ENCODE peak calls at places on chromosomes 5 and 9, in six cellular contexts. U is HCT116, R is K562, S is A549, K is GM23338, C is SK-N-SH. X is an unnamed sample.

GRCh38 chr9:95385521-95385920 is 68.0 kb upstream of the FANCC start:
- DNase-seq in U (no peak), R (no peak), S (no peak), K (no peak), C (no peak), X (no peak)

GRCh38 chr5:110347781-110348180 is 378.7 kb downstream of the TMEM232 start:
- DNase-seq in U (no peak), R (no peak), S (no peak), K (no peak), C (no peak), X (no peak)

GRCh38 chr5:87541668-87542067 is 128.9 kb upstream of the CCNH start:
- DNase-seq in U (no peak), R (no peak), S (no peak), K (no peak), C (no peak), X (no peak)

GRCh38 chr5:154740957-154741356 is 14.2 kb upstream of the LARP1 start:
- DNase-seq in U (no peak), R (no peak), S (no peak), K (no peak), C (peak), X (no peak)

GRCh38 chr9:4301302-4301701 is 1.4 kb upstream of the GLIS3 start:
- DNase-seq in U (no peak), R (no peak), S (no peak), K (no peak), C (no peak), X (no peak)

GRCh38 chr5:174101331-174101730 is 55.8 kb downstream of the NSG2 start:
- DNase-seq in U (no peak), R (no peak), S (no peak), K (no peak), C (no peak), X (no peak)

GRCh38 chr5:140043508-140043872 is 391 bp upstream of the NRG2 start:
- DNase-seq in U (no peak), R (peak), S (peak), K (peak), C (peak), X (no peak)

GRCh38 chr9:109776391-109776790 is 3.6 kb upstream of the PALM2AKAP2 start:
- DNase-seq in U (no peak), R (no peak), S (no peak), K (no peak), C (no peak), X (no peak)

GRCh38 chr9:98860871-98861293 is 53.4 kb downstream of the GALNT12 start:
- DNase-seq in U (no peak), R (no peak), S (peak), K (peak), C (peak), X (no peak)

GRCh38 chr5:159377653-159378052 is 47.4 kb upstream of the IL12B start:
- DNase-seq in U (no peak), R (no peak), S (no peak), K (no peak), C (no peak), X (no peak)

GRCh38 chr9:131496844-131497425 is 5.8 kb upstream of the POMT1 start:
- DNase-seq in U (no peak), R (no peak), S (no peak), K (no peak), C (no peak), X (no peak)

GRCh38 chr9:123655681-123656423 is 274.1 kb downstream of the DENND1A start:
- DNase-seq in U (no peak), R (peak), S (no peak), K (no peak), C (no peak), X (no peak)

DNA sequence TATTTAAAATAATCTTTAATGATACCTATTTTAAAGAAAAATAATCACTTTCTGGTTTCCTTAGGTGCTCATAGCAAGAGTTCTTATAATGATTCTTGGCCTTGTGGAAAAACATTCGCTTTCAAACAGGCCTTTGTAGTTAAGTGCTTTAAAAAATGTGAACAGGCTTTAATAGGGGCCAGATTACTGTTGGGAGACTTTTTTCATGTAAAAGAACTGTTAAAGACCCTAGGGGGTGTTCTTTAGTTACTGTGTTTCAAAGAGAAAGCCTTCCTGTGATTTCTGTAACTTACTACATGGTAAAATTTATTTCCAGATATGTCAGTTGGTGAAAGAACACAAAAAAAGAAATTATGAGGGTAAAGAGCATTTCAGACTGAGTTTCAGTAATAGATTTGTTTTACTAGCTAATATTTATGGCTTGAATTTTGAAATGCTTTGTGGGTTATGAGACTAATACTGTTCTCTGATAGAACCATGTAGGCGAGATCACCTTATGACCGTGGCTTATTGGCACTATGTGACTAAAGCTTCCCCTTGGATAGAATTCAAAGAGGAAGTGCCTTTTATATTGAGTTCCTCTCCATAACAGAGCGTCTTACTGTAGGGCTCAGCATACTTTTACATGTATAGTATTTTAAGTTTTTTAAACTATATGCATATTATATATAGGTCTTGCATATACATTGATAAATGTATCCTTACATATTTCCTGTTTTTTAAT is 70.8 kb downstream of the CSNK1G3 start:
- DNase-seq in U (no peak), R (no peak), S (no peak), K (peak), C (no peak), X (no peak)
- TF ChIP-seq REST in U (no peak), R (no peak), S (no peak), K (no peak), C (no peak), X (no peak)

GRCh38 chr5:172640822-172641358 is at the start of gene NEURL1B:
- DNase-seq in U (peak), R (peak), S (peak), K (peak), C (peak), X (peak)

GRCh38 chr5:172638209-172638768 is 2.8 kb upstream of the NEURL1B start:
- DNase-seq in U (no peak), R (no peak), S (no peak), K (no peak), C (no peak), X (no peak)

GRCh38 chr5:172641359-172642045 is 439 bp downstream of the NEURL1B start:
- DNase-seq in U (no peak), R (no peak), S (peak), K (peak), C (peak), X (no peak)

GRCh38 chr5:172642046-172642409 is 965 bp downstream of the NEURL1B start:
- DNase-seq in U (no peak), R (no peak), S (no peak), K (no peak), C (no peak), X (no peak)

DNA sequence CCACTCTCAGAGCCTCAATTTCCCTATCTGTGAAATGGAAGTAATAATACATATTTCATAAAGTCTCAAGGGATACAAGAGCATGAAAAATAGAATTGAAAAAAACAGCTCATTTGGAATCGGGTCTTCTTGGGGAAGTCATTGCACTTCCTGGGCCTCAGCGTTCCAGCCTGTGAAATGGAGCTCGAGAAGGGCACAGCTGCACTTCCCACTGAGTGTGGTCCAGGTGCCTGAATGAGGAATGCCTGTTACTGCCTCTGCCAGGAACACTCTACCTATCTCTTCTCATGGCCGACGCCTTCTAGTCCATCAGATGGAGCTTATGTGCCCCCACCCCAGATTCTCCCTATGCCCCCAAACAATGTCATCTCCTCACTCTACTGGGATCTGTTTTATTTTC is 924 bp upstream of the NEURL1B start:
- DNase-seq in U (no peak), R (no peak), S (no peak), K (no peak), C (no peak), X (no peak)
- TF ChIP-seq REST in U (no peak), R (no peak), S (no peak), K (no peak), C (no peak), X (no peak)

GRCh38 chr5:137342764-137343163 is 156.4 kb downstream of the SPOCK1 start:
- DNase-seq in U (no peak), R (no peak), S (no peak), K (no peak), C (no peak), X (no peak)
- TF ChIP-seq REST in U (no peak), R (no peak), S (no peak), K (no peak), C (no peak), X (no peak)

DNA sequence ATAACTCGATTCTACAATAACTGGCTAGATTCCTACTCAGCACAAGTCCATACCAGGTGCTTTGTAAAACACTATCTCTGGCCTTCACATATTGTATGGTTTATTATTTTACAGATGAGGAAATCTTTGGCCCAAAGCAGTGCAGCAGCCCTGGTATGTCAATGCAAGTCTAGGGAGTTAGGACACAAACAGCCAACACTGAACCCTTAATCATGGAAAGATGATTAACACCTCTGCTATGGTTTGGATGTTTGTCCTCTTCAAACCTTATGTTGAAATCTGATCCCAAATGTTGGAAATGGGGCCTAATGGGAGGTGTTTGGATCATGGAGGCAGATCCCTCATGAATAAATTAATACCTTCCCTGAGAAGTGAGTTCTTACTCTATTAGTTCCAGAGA is 76.6 kb downstream of the MAPKAP1 start:
- DNase-seq in U (no peak), R (no peak), S (no peak), K (no peak), C (no peak), X (no peak)
- TF ChIP-seq REST in U (no peak), R (no peak), S (no peak), K (no peak), C (no peak), X (no peak)

DNA sequence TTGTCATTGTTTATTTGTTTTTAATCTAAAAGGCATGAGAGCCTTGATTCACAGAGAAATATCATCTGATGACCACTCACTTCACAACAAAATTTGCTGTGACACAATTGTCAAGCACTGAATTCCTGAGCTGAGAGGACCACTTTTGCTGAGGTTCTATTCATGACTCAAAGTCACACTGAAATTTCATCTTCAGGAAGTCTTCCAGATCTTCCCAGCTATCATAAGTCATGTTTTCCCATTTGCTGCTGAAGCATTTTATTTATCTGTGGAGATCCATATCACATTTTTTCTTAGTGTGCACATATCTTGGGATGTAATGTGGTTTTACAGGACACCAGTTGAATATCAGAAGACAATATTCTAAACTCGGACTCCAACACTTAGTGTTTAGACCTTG is 255.1 kb upstream of the TRIM32 start:
- DNase-seq in U (no peak), R (no peak), S (no peak), K (no peak), C (no peak), X (no peak)
- TF ChIP-seq REST in U (no peak), R (no peak), S (no peak), K (no peak), C (no peak), X (no peak)

GRCh38 chr5:16573401-16573800 is 43.4 kb downstream of the RETREG1 start:
- DNase-seq in U (no peak), R (no peak), S (no peak), K (no peak), C (no peak), X (no peak)
- TF ChIP-seq REST in U (no peak), R (no peak), S (no peak), K (no peak), C (no peak), X (no peak)

DNA sequence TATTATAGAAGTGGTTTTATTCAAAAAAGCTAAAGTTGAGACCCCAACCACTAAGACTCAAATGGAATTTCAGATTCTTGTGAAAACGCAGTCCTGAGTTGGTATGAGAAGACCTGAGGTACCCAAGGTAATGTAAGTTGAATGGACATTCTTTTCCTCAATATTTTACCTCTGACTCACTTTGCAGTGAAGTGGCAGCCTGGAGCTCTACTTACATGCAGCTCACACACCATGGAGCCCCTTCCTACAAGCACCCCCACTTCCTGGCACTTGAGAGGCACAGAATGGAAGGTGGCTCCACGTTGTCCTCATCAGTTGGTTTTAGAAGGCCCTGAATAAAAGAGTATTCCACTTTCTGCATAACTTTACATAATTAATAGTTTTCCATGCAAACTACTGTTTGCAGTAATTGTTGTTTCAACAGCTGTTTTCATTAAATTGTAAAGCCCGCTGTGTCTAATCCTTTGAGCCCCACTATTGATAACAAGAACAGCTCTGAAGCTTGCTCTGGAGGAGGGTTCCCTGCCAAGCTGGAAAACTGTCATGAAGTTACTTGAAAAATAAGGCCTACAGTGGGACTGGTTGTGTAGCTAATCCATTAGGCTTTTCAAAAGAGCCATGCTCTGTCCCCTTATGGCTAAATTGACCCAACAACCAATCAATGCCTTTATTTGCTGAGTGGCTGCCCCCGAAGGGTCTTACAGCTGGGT is 102.2 kb upstream of the SPATA31D4 start:
- DNase-seq in U (no peak), R (no peak), S (no peak), K (no peak), C (no peak), X (no peak)
- TF ChIP-seq REST in U (no peak), R (no peak), S (no peak), K (no peak), C (no peak), X (no peak)

GRCh38 chr5:175290379-175290778 is 153.6 kb downstream of the DRD1 start:
- DNase-seq in U (no peak), R (no peak), S (no peak), K (no peak), C (no peak), X (no peak)
- TF ChIP-seq REST in U (no peak), R (no peak), S (no peak), K (no peak), C (no peak), X (no peak)

X was measured in HL-60.